ENCODE peak calls at places on chromosomes 5 and 9, in six cellular contexts. D is lung; M is spleen; N is activated CD8-positive, alpha-beta memory T cell treated with anti-CD3 and anti-CD28 coated beads for 24 hours; T is B cell; C is NCI-H1694 treated with DMSO at 0.1 percent for 48 hours. L is an unnamed sample.

GRCh38 chr9:18410983-18411382 is 63.0 kb upstream of the ADAMTSL1 start:
- DNase-seq in D (no peak), M (no peak), N (no peak), T (no peak), C (no peak), L (no peak)

GRCh38 chr5:30574761-30575160 is 618.7 kb upstream of the CDH6 start:
- DNase-seq in D (no peak), M (no peak), N (no peak), T (no peak), C (no peak), L (no peak)

GRCh38 chr5:37391591-37391990 is 12.5 kb downstream of the WDR70 start:
- DNase-seq in D (no peak), M (no peak), N (no peak), T (no peak), C (no peak), L (no peak)

GRCh38 chr5:68290260-68290674 is 74.7 kb downstream of the PIK3R1 start:
- DNase-seq in D (no peak), M (no peak), N (no peak), T (no peak), C (peak), L (no peak)

GRCh38 chr5:157306690-157307089 is 40.8 kb downstream of the CYFIP2 start:
- DNase-seq in D (no peak), M (no peak), N (no peak), T (peak), C (no peak), L (no peak)

GRCh38 chr5:51567636-51568035 is 184.4 kb downstream of the ISL1 start:
- DNase-seq in D (no peak), M (no peak), N (no peak), T (no peak), C (no peak), L (no peak)

GRCh38 chr5:76074487-76074886 is 8.7 kb upstream of the SV2C start:
- DNase-seq in D (no peak), M (no peak), N (no peak), T (no peak), C (no peak), L (no peak)

GRCh38 chr5:93303291-93303691 is 277.7 kb downstream of the NR2F1-AS1 start:
- DNase-seq in D (no peak), M (no peak), N (no peak), T (no peak), C (no peak), L (no peak)

GRCh38 chr9:122354536-122355199 is 16.2 kb upstream of the PTGS1 start:
- DNase-seq in D (no peak), M (peak), N (no peak), T (no peak), C (no peak), L (no peak)

GRCh38 chr9:72675586-72675985 is 154.2 kb downstream of the TMC1 start:
- DNase-seq in D (no peak), M (no peak), N (no peak), T (no peak), C (no peak), L (no peak)

GRCh38 chr5:16704945-16705344 is 88.1 kb upstream of the RETREG1 start:
- DNase-seq in D (no peak), M (no peak), N (no peak), T (no peak), C (no peak), L (no peak)

GRCh38 chr5:147517383-147517782 is 7.5 kb upstream of the DPYSL3 start:
- DNase-seq in D (no peak), M (no peak), N (no peak), T (no peak), C (no peak), L (no peak)

GRCh38 chr9:7983361-7983974 is 183.9 kb upstream of the DMAC1 start:
- DNase-seq in D (no peak), M (no peak), N (no peak), T (no peak), C (no peak), L (no peak)

GRCh38 chr9:136372561-136373299 is 739 bp downstream of the CARD9 start:
- DNase-seq in D (peak), M (peak), N (no peak), T (peak), C (peak), L (no peak)

GRCh38 chr5:2038337-2039179 is 155.8 kb upstream of the IRX4 start:
- DNase-seq in D (peak), M (peak), N (peak), T (peak), C (no peak), L (peak)

GRCh38 chr9:120289990-120290925 is 289.7 kb downstream of the CDK5RAP2 start:
- DNase-seq in D (no peak), M (no peak), N (no peak), T (no peak), C (no peak), L (peak)

GRCh38 chr9:86099695-86100364 is 472 bp upstream of the GOLM1 start:
- DNase-seq in D (peak), M (no peak), N (peak), T (peak), C (no peak), L (no peak)

GRCh38 chr5:84383816-84384603 is 670 bp downstream of the EDIL3 start:
- DNase-seq in D (no peak), M (peak), N (no peak), T (no peak), C (peak), L (no peak)

GRCh38 chr5:133942589-133943474 is 25.6 kb downstream of the C5orf15 start:
- DNase-seq in D (no peak), M (no peak), N (peak), T (no peak), C (no peak), L (no peak)

GRCh38 chr5:154483654-154484392 is 5.8 kb upstream of the HAND1 start:
- DNase-seq in D (no peak), M (peak), N (no peak), T (no peak), C (no peak), L (no peak)

GRCh38 chr5:124746252-124746915 is at the start of gene ZNF608:
- DNase-seq in D (no peak), M (no peak), N (no peak), T (no peak), C (peak), L (no peak)

GRCh38 chr5:167050568-167051214 is 1240.8 kb upstream of the WWC1 start:
- DNase-seq in D (no peak), M (no peak), N (no peak), T (no peak), C (no peak), L (no peak)

GRCh38 chr9:111598730-111599091 is 736 bp downstream of the PTGR1 start:
- DNase-seq in D (peak), M (no peak), N (peak), T (peak), C (no peak), L (no peak)

GRCh38 chr9:128113526-128114325 is 13.8 kb downstream of the PTGES2 start:
- DNase-seq in D (no peak), M (peak), N (no peak), T (no peak), C (no peak), L (no peak)

GRCh38 chr5:78757269-78758053 is 108.9 kb upstream of the LHFPL2 start:
- DNase-seq in D (no peak), M (no peak), N (no peak), T (no peak), C (no peak), L (no peak)

GRCh38 chr5:131973089-131973712 is 27.7 kb upstream of the MEIKIN start:
- DNase-seq in D (no peak), M (peak), N (no peak), T (no peak), C (no peak), L (peak)

GRCh38 chr9:15142903-15143534 is 164.0 kb downstream of the TTC39B start:
- DNase-seq in D (no peak), M (no peak), N (no peak), T (peak), C (peak), L (no peak)

GRCh38 chr5:11300736-11301135 is 539.7 kb upstream of the DAP start:
- DNase-seq in D (no peak), M (no peak), N (no peak), T (no peak), C (no peak), L (no peak)

GRCh38 chr9:123771690-123772089 is 158.2 kb downstream of the DENND1A start:
- DNase-seq in D (no peak), M (no peak), N (no peak), T (no peak), C (no peak), L (no peak)

GRCh38 chr9:88808761-88809370 is 182.4 kb upstream of the S1PR3 start:
- DNase-seq in D (no peak), M (no peak), N (peak), T (no peak), C (no peak), L (no peak)

GRCh38 chr5:4005335-4005734 is 409.7 kb downstream of the IRX1 start:
- DNase-seq in D (no peak), M (no peak), N (no peak), T (no peak), C (no peak), L (no peak)

GRCh38 chr5:135013947-135014570 is 20.0 kb downstream of the PITX1 start:
- DNase-seq in D (no peak), M (peak), N (peak), T (no peak), C (peak), L (no peak)

GRCh38 chr9:116313638-116314037 is 160.0 kb downstream of the PAPPA start:
- DNase-seq in D (no peak), M (no peak), N (no peak), T (no peak), C (no peak), L (no peak)

GRCh38 chr9:136735812-136736480 is 6.8 kb downstream of the LCN10 start:
- DNase-seq in D (no peak), M (no peak), N (no peak), T (no peak), C (no peak), L (no peak)